ENCODE peak calls at places on chromosomes 6 and 20, in ten cellular contexts. G is bronchial epithelial cell, U is PC-3, B is fibroblast of the aortic adventitia, P is hepatocyte, E is cardiac muscle cell, Z is neural progenitor cell, V is OCI-LY7, C is gastrocnemius medialis, N is AG04450. Q is an unnamed sample.

GRCh38 chr6:169097336-169098052 is 156.2 kb downstream of the THBS2 start:
- DNase-seq in G (no peak), U (peak), B (peak), P (peak), E (no peak), Z (peak), V (no peak), C (peak), N (peak), Q (no peak)

GRCh38 chr6:13660273-13660672 is 45.1 kb downstream of the NOL7 start:
- DNase-seq in G (no peak), U (no peak), B (no peak), P (no peak), E (no peak), Z (no peak), V (no peak), C (no peak), N (no peak), Q (no peak)

GRCh38 chr20:5000263-5001173 is 792 bp downstream of the SLC23A2 start:
- DNase-seq in G (no peak), U (no peak), B (no peak), P (peak), E (peak), Z (peak), V (peak), C (peak), N (no peak), Q (no peak)

GRCh38 chr20:45908086-45908485 is 3.9 kb downstream of the PLTP start:
- DNase-seq in G (no peak), U (no peak), B (no peak), P (no peak), E (no peak), Z (no peak), V (no peak), C (no peak), N (no peak), Q (no peak)

GRCh38 chr20:47400685-47401084 is 44.2 kb upstream of the ZMYND8 start:
- DNase-seq in G (no peak), U (peak), B (no peak), P (no peak), E (no peak), Z (no peak), V (peak), C (no peak), N (no peak), Q (no peak)

GRCh38 chr6:116278853-116279231 is 888 bp downstream of the TSPYL1 start:
- DNase-seq in G (peak), U (no peak), B (peak), P (no peak), E (no peak), Z (no peak), V (no peak), C (peak), N (no peak), Q (peak)

GRCh38 chr20:25245461-25245860 is 2.4 kb upstream of the PYGB start:
- DNase-seq in G (no peak), U (no peak), B (no peak), P (no peak), E (peak), Z (no peak), V (no peak), C (no peak), N (no peak), Q (no peak)

GRCh38 chr6:34227656-34228421 is 8.8 kb upstream of the HMGA1 start:
- DNase-seq in G (no peak), U (peak), B (no peak), P (no peak), E (no peak), Z (no peak), V (no peak), C (no peak), N (no peak), Q (no peak)

GRCh38 chr20:32452776-32453466 is 94.8 kb downstream of the ASXL1 start:
- DNase-seq in G (no peak), U (no peak), B (no peak), P (no peak), E (no peak), Z (no peak), V (no peak), C (no peak), N (no peak), Q (no peak)

GRCh38 chr20:56249244-56249955 is 868 bp downstream of the MC3R start:
- DNase-seq in G (no peak), U (peak), B (no peak), P (peak), E (no peak), Z (peak), V (peak), C (no peak), N (no peak), Q (peak)

GRCh38 chr6:11473008-11473740 is 64.4 kb upstream of the TMEM170B start:
- DNase-seq in G (no peak), U (no peak), B (no peak), P (no peak), E (no peak), Z (no peak), V (no peak), C (no peak), N (no peak), Q (no peak)

GRCh38 chr20:62662422-62662821 is 20.1 kb downstream of the SLCO4A1 start:
- DNase-seq in G (peak), U (peak), B (peak), P (no peak), E (no peak), Z (no peak), V (no peak), C (no peak), N (peak), Q (peak)

GRCh38 chr20:36959242-36959641 is 7.7 kb upstream of the SAMHD1 start:
- DNase-seq in G (no peak), U (no peak), B (no peak), P (no peak), E (no peak), Z (no peak), V (no peak), C (no peak), N (no peak), Q (no peak)

GRCh38 chr6:147161974-147162495 is 42.2 kb upstream of the STXBP5 start:
- DNase-seq in G (peak), U (peak), B (peak), P (peak), E (no peak), Z (no peak), V (no peak), C (no peak), N (peak), Q (peak)

GRCh38 chr6:95501032-95501904 is 76.1 kb upstream of the MANEA start:
- DNase-seq in G (no peak), U (no peak), B (no peak), P (no peak), E (no peak), Z (no peak), V (no peak), C (no peak), N (no peak), Q (no peak)

GRCh38 chr6:28436404-28436803 is 6.9 kb downstream of the ZSCAN23 start:
- DNase-seq in G (no peak), U (no peak), B (no peak), P (no peak), E (no peak), Z (no peak), V (no peak), C (no peak), N (no peak), Q (no peak)

GRCh38 chr6:50850223-50850751 is 31.6 kb downstream of the TFAP2B start:
- DNase-seq in G (peak), U (peak), B (peak), P (peak), E (peak), Z (peak), V (no peak), C (no peak), N (no peak), Q (peak)

GRCh38 chr6:16766043-16766521 is 4.8 kb upstream of the ATXN1 start:
- DNase-seq in G (peak), U (peak), B (peak), P (peak), E (no peak), Z (no peak), V (no peak), C (no peak), N (no peak), Q (peak)

GRCh38 chr6:151071295-151071694 is 168.5 kb upstream of the AKAP12 start:
- DNase-seq in G (peak), U (peak), B (peak), P (no peak), E (peak), Z (no peak), V (no peak), C (no peak), N (peak), Q (no peak)

GRCh38 chr6:44668391-44668930 is 281.0 kb downstream of the CDC5L start:
- DNase-seq in G (no peak), U (no peak), B (no peak), P (no peak), E (no peak), Z (no peak), V (no peak), C (no peak), N (no peak), Q (no peak)

GRCh38 chr6:130293800-130294199 is 71.0 kb upstream of the SAMD3 start:
- DNase-seq in G (peak), U (peak), B (peak), P (peak), E (peak), Z (peak), V (peak), C (no peak), N (peak), Q (peak)

GRCh38 chr6:153031335-153031955 is 28.9 kb upstream of the MTRF1L start:
- DNase-seq in G (peak), U (peak), B (peak), P (no peak), E (no peak), Z (no peak), V (no peak), C (no peak), N (peak), Q (peak)

GRCh38 chr6:6847591-6847990 is 259.1 kb downstream of the LY86 start:
- DNase-seq in G (no peak), U (no peak), B (no peak), P (no peak), E (no peak), Z (no peak), V (no peak), C (no peak), N (no peak), Q (no peak)

GRCh38 chr20:62347445-62347844 is 19.7 kb downstream of the LAMA5 start:
- DNase-seq in G (no peak), U (no peak), B (no peak), P (no peak), E (no peak), Z (no peak), V (no peak), C (peak), N (no peak), Q (no peak)

GRCh38 chr20:61662226-61662945 is 403.3 kb downstream of the TAF4 start:
- DNase-seq in G (no peak), U (no peak), B (no peak), P (no peak), E (no peak), Z (no peak), V (no peak), C (no peak), N (no peak), Q (no peak)

GRCh38 chr6:21496275-21496674 is 97.3 kb upstream of the SOX4 start:
- DNase-seq in G (no peak), U (no peak), B (no peak), P (no peak), E (peak), Z (peak), V (no peak), C (no peak), N (no peak), Q (no peak)

GRCh38 chr6:24125980-24126379 is at the start of gene NRSN1:
- DNase-seq in G (peak), U (no peak), B (no peak), P (peak), E (peak), Z (peak), V (no peak), C (no peak), N (no peak), Q (peak)

GRCh38 chr20:63701329-63702035 is 5.0 kb downstream of the TNFRSF6B start:
- DNase-seq in G (no peak), U (no peak), B (no peak), P (no peak), E (no peak), Z (no peak), V (no peak), C (no peak), N (no peak), Q (no peak)

GRCh38 chr20:34274694-34275093 is 28.5 kb downstream of the AHCY start:
- DNase-seq in G (no peak), U (no peak), B (no peak), P (no peak), E (no peak), Z (no peak), V (no peak), C (no peak), N (no peak), Q (no peak)
- TF ChIP-seq CTCF in G (no peak), U (no peak), B (no peak), P (no peak), E (no peak), Z (no peak), V (no peak), C (no peak), N (no peak), Q (no peak)

GRCh38 chr20:38671186-38671585 is 53.1 kb upstream of the SLC32A1 start:
- DNase-seq in G (no peak), U (no peak), B (no peak), P (no peak), E (peak), Z (peak), V (no peak), C (no peak), N (no peak), Q (no peak)
- H3K4me3 ChIP-seq in G (no peak), U (no peak), B (no peak), P (no peak), E (no peak), Z (no peak), V (no peak), C (no peak), N (no peak), Q (no peak)

DNA sequence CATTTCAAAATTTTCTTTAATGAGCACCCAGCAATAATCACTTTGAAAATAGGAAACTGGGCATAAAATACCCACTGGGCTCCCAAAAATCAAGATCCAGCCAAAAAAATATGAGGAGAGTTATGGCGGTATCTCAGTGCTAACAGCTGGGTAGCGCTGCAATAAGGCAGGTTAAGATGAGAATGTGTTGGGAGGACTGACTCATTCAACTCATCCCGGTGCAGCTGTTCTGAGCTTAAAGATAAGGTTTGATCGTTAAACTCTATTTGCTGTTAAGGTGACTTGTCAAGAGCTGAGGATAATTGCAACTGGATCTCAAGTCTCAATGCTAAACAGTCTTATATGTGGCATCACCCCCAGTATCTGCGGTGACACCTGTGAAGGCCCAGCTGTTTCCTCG is 507.7 kb downstream of the EPM2A start:
- DNase-seq in G (no peak), U (no peak), B (no peak), P (no peak), E (no peak), Z (no peak), V (no peak), C (no peak), N (no peak), Q (no peak)
- TF ChIP-seq CTCF in G (no peak), U (no peak), B (no peak), P (no peak), E (no peak), Z (no peak), V (no peak), C (no peak), N (no peak), Q (no peak)

GRCh38 chr6:167572841-167573271 is 248.0 kb downstream of the TTLL2 start:
- DNase-seq in G (no peak), U (no peak), B (no peak), P (no peak), E (no peak), Z (no peak), V (no peak), C (no peak), N (no peak), Q (no peak)
- H3K4me3 ChIP-seq in G (no peak), U (no peak), B (no peak), P (no peak), E (no peak), Z (no peak), V (no peak), C (no peak), N (no peak), Q (no peak)

GRCh38 chr6:129050086-129050485 is 167.1 kb downstream of the LAMA2 start:
- DNase-seq in G (peak), U (peak), B (no peak), P (no peak), E (no peak), Z (no peak), V (no peak), C (no peak), N (no peak), Q (peak)

GRCh38 chr6:129059650-129060049 is 176.7 kb downstream of the LAMA2 start:
- DNase-seq in G (no peak), U (no peak), B (no peak), P (no peak), E (no peak), Z (no peak), V (no peak), C (no peak), N (no peak), Q (no peak)

DNA sequence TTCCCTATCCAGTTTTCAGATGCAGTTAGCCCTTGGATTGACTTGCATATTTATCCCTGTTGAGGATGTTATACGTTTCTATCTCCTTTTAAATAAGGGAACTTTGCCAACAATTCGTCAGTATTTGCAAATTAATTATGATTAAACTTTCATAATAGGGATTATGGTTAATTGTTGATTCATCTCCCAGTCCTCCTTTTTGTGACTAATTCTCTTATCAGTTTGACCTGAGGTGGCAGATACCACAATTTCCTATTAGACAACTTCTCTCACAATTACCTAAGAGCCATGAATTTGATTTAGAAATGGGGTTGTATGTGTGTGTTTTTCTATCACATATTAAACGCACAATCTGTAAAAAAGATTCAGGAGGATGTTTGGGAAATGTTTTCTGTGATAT is 172.9 kb downstream of the LAMA2 start:
- DNase-seq in G (peak), U (no peak), B (peak), P (no peak), E (no peak), Z (no peak), V (no peak), C (no peak), N (no peak), Q (peak)
- TF ChIP-seq CTCF in G (no peak), U (no peak), B (no peak), P (no peak), E (no peak), Z (no peak), V (no peak), C (no peak), N (no peak), Q (no peak)